ENCODE peak calls at places on chromosomes 2 and 18, in eight cellular contexts. W is fibroblast of lung, Q is H9, J is lung, S is heart left ventricle, A is HCT116, U is stomach, H is IMR-90. I is an unnamed sample.

GRCh38 chr2:42736598-42737322 is 27.2 kb downstream of the OXER1 start:
- DNase-seq in W (no peak), Q (no peak), J (no peak), S (no peak), A (no peak), U (no peak), H (no peak), I (no peak)

GRCh38 chr18:12307871-12308385 is at the start of gene TUBB6:
- DNase-seq in W (peak; percentile 84), Q (peak; percentile 66), J (peak; percentile 64), S (peak; percentile 88), A (no peak), U (peak; percentile 47), H (peak; percentile 81), I (peak; percentile 53)

GRCh38 chr2:116585654-116586053 is 1228.8 kb upstream of the DDX18 start:
- DNase-seq in W (no peak), Q (no peak), J (no peak), S (no peak), A (no peak), U (no peak), H (no peak), I (no peak)

GRCh38 chr2:201057715-201058248 is 13.7 kb downstream of the HYCC2 start:
- DNase-seq in W (no peak), Q (no peak), J (no peak), S (no peak), A (no peak), U (no peak), H (no peak), I (no peak)

GRCh38 chr2:139007130-139007529 is 226.9 kb upstream of the NXPH2 start:
- DNase-seq in W (no peak), Q (no peak), J (no peak), S (no peak), A (no peak), U (no peak), H (no peak), I (no peak)

GRCh38 chr2:179917272-179917671 is 55.9 kb upstream of the ZNF385B start:
- DNase-seq in W (peak; percentile 77), Q (no peak), J (no peak), S (no peak), A (no peak), U (no peak), H (peak; percentile 69), I (no peak)

GRCh38 chr2:38835015-38835601 is 40.6 kb downstream of the DHX57 start:
- DNase-seq in W (peak; percentile 15), Q (no peak), J (no peak), S (no peak), A (peak; percentile 19), U (no peak), H (peak; percentile 28), I (no peak)

GRCh38 chr2:109168080-109168479 is 39.1 kb downstream of the SH3RF3 start:
- DNase-seq in W (no peak), Q (no peak), J (no peak), S (no peak), A (no peak), U (no peak), H (peak; percentile 52), I (no peak)

GRCh38 chr18:59540819-59541218 is 156.4 kb downstream of the CCBE1 start:
- DNase-seq in W (no peak), Q (no peak), J (no peak), S (no peak), A (no peak), U (no peak), H (peak; percentile 52), I (no peak)

GRCh38 chr2:195307751-195308150 is 349.3 kb upstream of the SLC39A10 start:
- DNase-seq in W (no peak), Q (peak; percentile 69), J (no peak), S (no peak), A (no peak), U (no peak), H (no peak), I (no peak)

GRCh38 chr2:238635637-238636036 is 208.9 kb downstream of the ASB1 start:
- DNase-seq in W (peak; percentile 34), Q (no peak), J (no peak), S (no peak), A (no peak), U (no peak), H (no peak), I (no peak)

GRCh38 chr2:113018509-113018908 is 13.2 kb downstream of the IL36A start:
- DNase-seq in W (no peak), Q (no peak), J (no peak), S (no peak), A (no peak), U (no peak), H (no peak), I (no peak)

GRCh38 chr2:189037518-189037917 is 63.3 kb downstream of the COL3A1 start:
- DNase-seq in W (peak; percentile 65), Q (no peak), J (no peak), S (no peak), A (no peak), U (no peak), H (peak; percentile 59), I (no peak)

GRCh38 chr18:47932603-47933002 is 2.1 kb upstream of the SMAD2 start:
- DNase-seq in W (no peak), Q (no peak), J (no peak), S (no peak), A (no peak), U (no peak), H (no peak), I (peak; percentile 26)

GRCh38 chr2:6103949-6104348 is 411.8 kb downstream of the SOX11 start:
- DNase-seq in W (no peak), Q (peak; percentile 47), J (no peak), S (no peak), A (no peak), U (peak; percentile 67), H (no peak), I (no peak)

GRCh38 chr2:112688086-112688880 is 32.5 kb upstream of the NT5DC4 start:
- DNase-seq in W (no peak), Q (no peak), J (no peak), S (no peak), A (no peak), U (no peak), H (no peak), I (no peak)

DNA sequence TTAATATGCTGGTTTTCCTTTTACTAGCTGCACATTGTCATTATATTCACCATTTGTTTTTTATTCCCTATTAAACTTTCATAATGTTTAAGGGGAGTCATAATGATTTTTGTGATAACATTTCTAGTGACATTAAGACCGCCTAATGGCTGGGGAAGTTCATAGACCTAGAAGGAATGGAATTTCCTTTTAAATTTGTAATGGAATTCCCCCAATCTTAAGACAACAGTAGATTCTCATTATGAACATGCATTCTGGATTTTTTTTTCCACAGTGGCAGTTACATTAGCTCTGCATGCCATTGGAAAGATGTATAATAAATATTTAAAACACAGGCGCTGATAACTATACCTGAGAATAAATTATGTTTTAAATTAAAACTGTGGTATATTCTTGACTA is 8.4 kb downstream of the YPEL5 start:
- DNase-seq in W (peak; percentile 55), Q (no peak), J (no peak), S (no peak), A (no peak), U (no peak), H (peak; percentile 46), I (no peak)
- H3K4me1 ChIP-seq in W (peaks cover 2% of the 10 kb centered on the region), Q (peaks cover under 1% of the 10 kb centered on the region), J (no peaks in the 10 kb centered on the region), S (peaks cover 32% of the 10 kb centered on the region), A (no peaks in the 10 kb centered on the region), U (peaks cover 95% of the 10 kb centered on the region), H (peaks cover 2% of the 10 kb centered on the region), I (peaks cover 10% of the 10 kb centered on the region)

DNA sequence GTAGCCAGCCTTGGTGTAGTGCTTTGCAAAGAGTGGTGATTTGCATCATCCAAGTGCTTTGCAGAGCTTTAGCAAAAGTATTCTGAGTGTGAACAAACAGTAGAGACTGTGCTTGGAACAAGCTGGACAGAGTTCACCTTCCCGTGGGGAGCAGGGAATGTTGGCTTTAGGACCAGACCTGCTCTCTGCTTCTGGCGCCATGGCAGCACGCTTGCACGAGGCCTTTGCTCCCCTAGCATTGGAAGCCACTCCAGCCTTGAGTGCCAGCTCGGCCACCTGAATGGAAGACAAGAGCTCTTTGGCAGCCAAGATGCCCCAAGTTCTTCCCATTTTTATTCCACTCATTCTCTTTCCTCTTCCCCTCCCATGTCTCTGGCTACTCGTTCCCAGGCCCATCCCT is 250.8 kb upstream of the OSR1 start:
- DNase-seq in W (no peak), Q (no peak), J (no peak), S (no peak), A (no peak), U (no peak), H (peak; percentile 13), I (no peak)
- H3K27ac ChIP-seq in W (peak overlapping the region; percentile 89), Q (no peak overlapping the region), J (no peak overlapping the region), S (no peak overlapping the region), A (no peak overlapping the region), U (no peak overlapping the region), H (no peak overlapping the region), I (no peak overlapping the region)

GRCh38 chr2:150403457-150403856 is 84.0 kb downstream of the RND3 start:
- DNase-seq in W (no peak), Q (no peak), J (no peak), S (no peak), A (no peak), U (no peak), H (no peak), I (no peak)

GRCh38 chr2:150404147-150404546 is 83.3 kb downstream of the RND3 start:
- DNase-seq in W (no peak), Q (no peak), J (no peak), S (no peak), A (no peak), U (no peak), H (no peak), I (no peak)

GRCh38 chr2:150400849-150401248 is 86.6 kb downstream of the RND3 start:
- DNase-seq in W (no peak), Q (no peak), J (no peak), S (no peak), A (no peak), U (no peak), H (no peak), I (no peak)
- H3K9me3 ChIP-seq in W (no peaks in the 10 kb centered on the region), Q (no peaks in the 10 kb centered on the region), J (no peaks in the 10 kb centered on the region), S (no peaks in the 10 kb centered on the region), A (no peaks in the 10 kb centered on the region), U (no peaks in the 10 kb centered on the region), H (no peaks in the 10 kb centered on the region), I (no peaks in the 10 kb centered on the region)

DNA sequence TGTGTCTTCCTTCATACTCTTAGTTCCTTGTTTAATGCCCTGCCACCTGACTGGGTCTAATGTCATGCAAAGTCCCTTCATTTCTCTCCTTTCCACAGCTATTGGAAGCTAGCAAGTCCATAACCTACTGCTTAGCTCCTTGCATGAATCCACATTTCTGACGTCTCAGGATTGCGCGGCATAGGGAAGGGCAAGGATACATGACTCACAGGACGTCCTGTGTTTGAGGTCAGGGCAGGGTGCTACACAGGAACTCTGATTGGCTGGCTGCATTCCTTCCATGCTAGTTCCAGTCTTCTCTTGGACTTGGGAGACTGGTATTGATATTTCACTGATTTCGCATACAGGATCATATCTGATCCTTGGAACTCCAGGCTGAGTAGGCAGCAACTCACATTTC is 137.9 kb downstream of the CDH2 start:
- DNase-seq in W (peak; percentile 81), Q (no peak), J (no peak), S (no peak), A (no peak), U (no peak), H (peak; percentile 34), I (no peak)
- H3K4me1 ChIP-seq in W (no peaks in the 10 kb centered on the region), Q (peaks cover 4% of the 10 kb centered on the region), J (no peaks in the 10 kb centered on the region), S (peaks cover 39% of the 10 kb centered on the region), A (no peaks in the 10 kb centered on the region), U (no peaks in the 10 kb centered on the region), H (peaks cover 4% of the 10 kb centered on the region), I (no peaks in the 10 kb centered on the region)

DNA sequence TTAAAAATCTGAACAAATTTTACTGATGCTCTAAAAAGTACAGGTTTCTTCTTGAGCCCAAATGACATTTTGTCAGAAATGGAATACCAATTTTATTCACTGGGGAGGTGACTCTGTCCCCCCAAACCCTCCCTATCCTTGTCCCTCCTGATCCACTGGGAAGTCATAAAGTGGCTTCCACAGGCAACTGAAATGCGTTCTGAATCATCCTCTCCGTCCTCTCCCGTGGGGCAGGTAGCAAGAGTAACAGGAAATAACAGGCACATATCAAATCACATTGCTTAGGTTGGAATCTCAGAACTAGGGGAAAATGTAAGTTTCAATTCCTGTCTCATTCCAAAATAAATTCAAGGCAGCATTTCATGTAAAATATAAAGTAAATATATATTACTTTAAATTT is 44.5 kb downstream of the MYL12B start:
- DNase-seq in W (no peak), Q (no peak), J (no peak), S (no peak), A (no peak), U (no peak), H (no peak), I (no peak)
- H3K27ac ChIP-seq in W (no peak overlapping the region), Q (no peak overlapping the region), J (no peak overlapping the region), S (no peak overlapping the region), A (no peak overlapping the region), U (no peak overlapping the region), H (no peak overlapping the region), I (no peak overlapping the region)